ENCODE peak calls at places on chromosomes 4 and X, in six cellular contexts. K is NAMALWA; O is smooth muscle cell of the brain vasculature; Y is AG20443; F is activated CD4-positive, alpha-beta T cell treated with anti-CD3 and anti-CD28 coated beads for 36 hours; L is IMR-90. J is an unnamed sample.

GRCh38 chr4:71635094-71635493 is 148.8 kb downstream of the GC start:
- DNase-seq in K (no peak), Y (no peak), O (no peak), L (no peak), F (no peak), J (no peak)

GRCh38 chrX:147910607-147911006 is 1.1 kb upstream of the FMR1 start:
- DNase-seq in F (no peak), K (no peak), O (no peak), L (no peak), Y (no peak), J (no peak)

GRCh38 chrX:1400731-1401471 is 9.0 kb upstream of the SLC25A6 start:
- DNase-seq in O (no peak), Y (no peak), K (no peak), F (no peak), L (no peak), J (no peak)

GRCh38 chrX:111568356-111568755 is 56.9 kb downstream of the SERTM2 start:
- DNase-seq in F (no peak), L (peak; percentile 0), Y (peak; percentile 10), K (no peak), O (no peak), J (no peak)

GRCh38 chr4:69522554-69522953 is 26.8 kb upstream of the UGT2B4 start:
- DNase-seq in L (no peak), O (no peak), F (no peak), Y (no peak), K (no peak), J (no peak)

GRCh38 chrX:10015711-10016515 is 48.8 kb downstream of the CLDN34 start:
- DNase-seq in Y (no peak), L (peak; percentile 35), F (no peak), K (no peak), O (no peak), J (no peak)

GRCh38 chr4:123077330-123077729 is 154.9 kb upstream of the NUDT6 start:
- DNase-seq in L (no peak), O (no peak), K (no peak), Y (no peak), F (no peak), J (no peak)

GRCh38 chr4:55336138-55337034 is 9.7 kb upstream of the SRD5A3 start:
- DNase-seq in F (peak; percentile 59), L (no peak), K (no peak), O (no peak), Y (no peak), J (no peak)

GRCh38 chrX:17601816-17602215 is 135.5 kb upstream of the SCML1 start:
- DNase-seq in F (no peak), Y (no peak), L (no peak), K (no peak), O (no peak), J (no peak)

GRCh38 chr4:3666263-3666662 is 99.9 kb upstream of the ADRA2C start:
- DNase-seq in O (no peak), F (no peak), K (peak; percentile 84), L (no peak), Y (no peak), J (no peak)

GRCh38 chrX:144566592-144566991 is 680.7 kb upstream of the SPANXN1 start:
- DNase-seq in Y (no peak), L (no peak), K (peak; percentile 2), O (no peak), F (no peak), J (no peak)

GRCh38 chr4:23952258-23952657 is 62.4 kb upstream of the PPARGC1A start:
- DNase-seq in Y (no peak), O (no peak), K (peak; percentile 21), L (no peak), F (no peak), J (no peak)

GRCh38 chrX:51496501-51497291 is at the start of gene NUDT11:
- DNase-seq in K (no peak), L (peak; percentile 72), F (peak; percentile 72), Y (peak; percentile 86), O (peak; percentile 17), J (peak; percentile 6)

GRCh38 chr4:173076903-173077629 is 91.5 kb upstream of the GALNT7 start:
- DNase-seq in Y (no peak), L (peak; percentile 12), O (no peak), F (no peak), K (no peak), J (no peak)

GRCh38 chr4:154491341-154491679 is 289 bp downstream of the DCHS2 start:
- DNase-seq in F (peak; percentile 17), O (no peak), K (no peak), L (peak; percentile 5), Y (peak; percentile 52), J (no peak)

GRCh38 chr4:15469402-15470148 is at the start of gene CC2D2A:
- DNase-seq in Y (peak; percentile 76), O (no peak), K (no peak), L (peak; percentile 69), F (no peak), J (no peak)

GRCh38 chrX:15738686-15739016 is 581 bp downstream of the CA5B start:
- DNase-seq in F (no peak), K (peak; percentile 24), O (no peak), Y (no peak), L (no peak), J (no peak)

GRCh38 chr4:114026447-114026846 is 47.0 kb upstream of the ARSJ start:
- DNase-seq in L (no peak), K (no peak), Y (no peak), O (no peak), F (no peak), J (no peak)

GRCh38 chr4:4256799-4257198 is 8.8 kb upstream of the TMEM128 start:
- DNase-seq in L (no peak), Y (no peak), F (no peak), K (no peak), O (no peak), J (no peak)

GRCh38 chrX:73581002-73581628 is 18.1 kb downstream of the CHIC1 start:
- DNase-seq in Y (no peak), O (no peak), K (no peak), L (no peak), F (no peak), J (no peak)

GRCh38 chrX:9785944-9786741 is at the start of gene SHROOM2:
- DNase-seq in K (no peak), O (no peak), L (no peak), F (peak; percentile 10), Y (no peak), J (no peak)

GRCh38 chr4:187179086-187180070 is 455.7 kb upstream of the FAT1 start:
- DNase-seq in Y (no peak), K (no peak), F (no peak), L (peak; percentile 6), O (no peak), J (no peak)

GRCh38 chr4:3442959-3443749 is 1.4 kb downstream of the HGFAC start:
- DNase-seq in F (peak; percentile 83), O (no peak), K (peak; percentile 75), L (no peak), Y (peak; percentile 89), J (peak; percentile 72)

GRCh38 chrX:153340111-153340510 is 6.2 kb downstream of the ZNF275 start:
- DNase-seq in L (no peak), O (no peak), Y (no peak), F (no peak), K (no peak), J (no peak)

GRCh38 chrX:133365886-133366611 is 49.2 kb downstream of the GPC4 start:
- DNase-seq in O (no peak), Y (peak; percentile 9), L (peak; percentile 44), K (no peak), F (no peak), J (no peak)

GRCh38 chr4:27861381-27861787 is 1000.7 kb downstream of the STIM2 start:
- DNase-seq in K (peak; percentile 10), L (peak; percentile 47), O (no peak), Y (peak; percentile 4), F (no peak), J (no peak)

GRCh38 chr4:10579700-10580099 is 104.9 kb downstream of the CLNK start:
- DNase-seq in L (no peak), Y (no peak), F (no peak), O (no peak), K (peak; percentile 25), J (no peak)

GRCh38 chr4:81030617-81031388 is at the start of gene BMP3:
- DNase-seq in Y (peak; percentile 40), O (no peak), F (peak; percentile 18), L (peak; percentile 18), K (peak; percentile 64), J (no peak)

J was measured in stimulated activated CD8-positive, alpha-beta memory T cell treated with anti-CD3 and anti-CD28 coated beads, Interleukin-15, amount 100 ng/mL, for 24 hours.